ENCODE peak calls at places on chromosomes 2 and 18, in eight cellular contexts. N is HFF-Myc, J is ascending aorta, K is progenitor cell of endocrine pancreas, R is HCEC 1CT, P is NCI-H1105, H is RKO, L is HS-5. I is an unnamed sample.

GRCh38 chr2:223051580-223052375 is at the start of gene KCNE4:
- DNase-seq in N (no peak), P (no peak), K (no peak), J (peak), H (no peak), L (no peak), R (peak), I (no peak)

GRCh38 chr2:186842373-186842772 is 6.6 kb downstream of the ZSWIM2 start:
- DNase-seq in K (no peak), N (no peak), P (no peak), J (no peak), H (no peak), L (no peak), R (no peak), I (no peak)

GRCh38 chr18:27363918-27364317 is 178.8 kb upstream of the CHST9 start:
- DNase-seq in N (no peak), P (peak), K (no peak), H (peak), R (no peak), L (peak), J (no peak), I (no peak)

GRCh38 chr2:129050116-129050515 is 731.4 kb upstream of the HS6ST1 start:
- DNase-seq in R (no peak), H (no peak), L (no peak), N (no peak), J (no peak), P (no peak), K (no peak), I (no peak)

GRCh38 chr2:26706616-26707473 is 14.3 kb downstream of the KCNK3 start:
- DNase-seq in K (peak), H (no peak), N (no peak), P (no peak), R (no peak), L (no peak), J (no peak), I (no peak)

GRCh38 chr2:161166538-161167409 is 6.5 kb downstream of the TANK start:
- DNase-seq in P (no peak), K (no peak), H (no peak), L (no peak), R (peak), N (no peak), J (no peak), I (no peak)

GRCh38 chr2:4775668-4776067 is 916.5 kb upstream of the SOX11 start:
- DNase-seq in J (no peak), L (no peak), K (no peak), P (no peak), H (no peak), R (no peak), N (no peak), I (no peak)

GRCh38 chr2:176553685-176554106 is 284.5 kb downstream of the MTX2 start:
- DNase-seq in N (no peak), H (peak), L (peak), P (peak), K (no peak), R (peak), J (peak), I (no peak)

GRCh38 chr18:37492952-37493351 is 72.6 kb downstream of the CELF4 start:
- DNase-seq in N (no peak), K (no peak), L (no peak), R (no peak), P (no peak), H (no peak), J (no peak), I (no peak)

GRCh38 chr2:216142540-216142939 is 33.4 kb downstream of the XRCC5 start:
- DNase-seq in P (no peak), H (peak), K (no peak), N (peak), J (no peak), L (peak), R (peak), I (no peak)

GRCh38 chr18:11909597-11910026 is 1.5 kb upstream of the MPPE1 start:
- DNase-seq in J (no peak), H (peak), K (no peak), N (no peak), R (peak), L (no peak), P (no peak), I (no peak)

GRCh38 chr2:217326238-217327022 is 466.6 kb upstream of the TNP1 start:
- DNase-seq in N (no peak), P (no peak), L (no peak), J (no peak), R (no peak), H (no peak), K (no peak), I (no peak)

GRCh38 chr2:55425449-55425848 is 5.8 kb upstream of the CCDC88A start:
- DNase-seq in N (no peak), R (peak), K (no peak), H (peak), P (no peak), L (peak), J (no peak), I (peak)

GRCh38 chr18:47730795-47731194 is 199.7 kb downstream of the SMAD2 start:
- DNase-seq in K (no peak), R (peak), L (no peak), J (no peak), H (peak), N (no peak), P (no peak), I (no peak)

GRCh38 chr2:239927424-239927981 is 97.6 kb downstream of the NDUFA10 start:
- DNase-seq in L (peak), N (peak), P (no peak), R (peak), J (peak), K (no peak), H (peak), I (peak)

GRCh38 chr2:85737961-85738360 is 15.8 kb upstream of the ATOH8 start:
- DNase-seq in L (no peak), K (no peak), R (no peak), H (no peak), N (no peak), P (no peak), J (no peak), I (no peak)

GRCh38 chr2:45700407-45701013 is 49.0 kb downstream of the PRKCE start:
- DNase-seq in K (no peak), R (no peak), H (no peak), L (no peak), P (no peak), J (no peak), N (no peak), I (no peak)

GRCh38 chr2:7825591-7826312 is 856.1 kb upstream of the ID2 start:
- DNase-seq in N (no peak), P (no peak), H (no peak), K (no peak), L (no peak), J (no peak), R (no peak), I (peak)

GRCh38 chr2:120262761-120263428 is 10.2 kb downstream of the RALB start:
- DNase-seq in N (no peak), L (no peak), R (no peak), H (no peak), K (no peak), P (no peak), J (no peak), I (peak)

GRCh38 chr2:145065278-145065677 is 545.4 kb upstream of the ZEB2 start:
- DNase-seq in R (no peak), N (no peak), P (no peak), L (no peak), K (no peak), H (no peak), J (no peak), I (no peak)

GRCh38 chr2:174787485-174788205 is 23.4 kb upstream of the CHRNA1 start:
- DNase-seq in P (no peak), H (no peak), L (peak), K (no peak), N (peak), R (peak), J (no peak), I (peak)

GRCh38 chr18:3321133-3321812 is 59.3 kb downstream of the MYL12B start:
- DNase-seq in P (peak), J (no peak), N (no peak), H (peak), K (no peak), L (peak), R (peak), I (peak)

GRCh38 chr2:436203-436602 is 148.3 kb upstream of the ALKAL2 start:
- DNase-seq in K (no peak), N (no peak), H (no peak), L (no peak), R (no peak), P (no peak), J (no peak), I (no peak)

GRCh38 chr18:34493566-34494358 is 216.3 kb upstream of the DTNA start:
- DNase-seq in J (peak), R (no peak), P (peak), H (no peak), K (peak), N (no peak), L (no peak), I (no peak)

GRCh38 chr18:31102020-31102684 is at the start of gene DSC2:
- DNase-seq in L (no peak), H (no peak), P (peak), R (no peak), J (peak), K (peak), N (no peak), I (no peak)

GRCh38 chr2:102522169-102522568 is 49.1 kb downstream of the SLC9A4 start:
- DNase-seq in J (no peak), N (no peak), K (no peak), P (no peak), R (no peak), H (no peak), L (no peak), I (no peak)

I was measured in amniotic stem cell.